ENCODE peak calls at places on chromosomes 7 and 10, in six cellular contexts. Z, W, O, A, J and I are unnamed samples. For H3K36me3, the result is how much of the 10 kb centered on the place peaks cover.

GRCh38 chr7:149844445-149844844 is 6.3 kb downstream of the ZNF862 start:
- DNase-seq in O (no peak), A (no peak), J (no peak), W (no peak), Z (no peak), I (no peak)

GRCh38 chr10:94308866-94309265 is 53.9 kb downstream of the NOC3L start:
- DNase-seq in Z (no peak), A (no peak), O (no peak), J (no peak), W (peak), I (no peak)

GRCh38 chr7:106841896-106842390 is 23.1 kb upstream of the PIK3CG start:
- DNase-seq in A (no peak), Z (no peak), W (no peak), J (no peak), O (no peak), I (no peak)

GRCh38 chr10:88150338-88150737 is 286.9 kb downstream of the PTEN start:
- DNase-seq in J (no peak), Z (no peak), W (peak), A (no peak), O (no peak), I (no peak)

GRCh38 chr7:136033413-136034031 is 56.4 kb upstream of the MTPN start:
- DNase-seq in Z (no peak), O (no peak), J (no peak), A (no peak), W (no peak), I (no peak)

GRCh38 chr10:19788075-19788686 is 28.1 kb upstream of the PLXDC2 start:
- DNase-seq in A (no peak), J (no peak), O (no peak), W (peak), Z (no peak), I (peak)

GRCh38 chr10:60032723-60033122 is 126.4 kb upstream of the CCDC6 start:
- DNase-seq in J (peak), A (no peak), Z (no peak), O (peak), W (peak), I (peak)

GRCh38 chr7:55436457-55436856 is 71.3 kb downstream of the LANCL2 start:
- DNase-seq in Z (no peak), W (no peak), O (no peak), J (no peak), A (no peak), I (no peak)

GRCh38 chr10:11602357-11602756 is 9.1 kb downstream of the USP6NL start:
- DNase-seq in Z (no peak), A (no peak), W (no peak), J (no peak), O (peak), I (no peak)

GRCh38 chr10:33132626-33133025 is 174.6 kb upstream of the ITGB1 start:
- DNase-seq in W (no peak), Z (peak), A (no peak), O (no peak), J (no peak), I (peak)

GRCh38 chr7:3955026-3955425 is 654.0 kb downstream of the SDK1 start:
- DNase-seq in J (no peak), A (no peak), O (no peak), Z (no peak), W (no peak), I (no peak)

GRCh38 chr10:132449051-132449825 is 52.2 kb downstream of the PWWP2B start:
- DNase-seq in W (no peak), A (peak), Z (no peak), J (peak), O (no peak), I (no peak)

GRCh38 chr7:121084748-121085336 is 96.3 kb downstream of the CPED1 start:
- DNase-seq in J (no peak), A (no peak), Z (no peak), O (no peak), W (peak), I (no peak)

GRCh38 chr7:150788474-150789269 is 11.5 kb downstream of the TMEM176B start:
- DNase-seq in A (no peak), W (peak), Z (no peak), J (no peak), O (no peak), I (no peak)

GRCh38 chr7:8387551-8388256 is 45.7 kb upstream of the NXPH1 start:
- DNase-seq in O (peak), A (no peak), W (no peak), J (no peak), Z (no peak), I (peak)

GRCh38 chr7:69597278-69598076 is 798 bp upstream of the AUTS2 start:
- DNase-seq in J (peak), W (no peak), Z (no peak), O (peak), A (peak), I (no peak)

GRCh38 chr7:77935652-77936348 is 137.2 kb downstream of the PHTF2 start:
- DNase-seq in O (no peak), J (no peak), Z (no peak), W (no peak), A (no peak), I (no peak)

GRCh38 chr10:34906021-34906965 is 91.2 kb upstream of the PARD3 start:
- DNase-seq in J (no peak), A (peak), O (no peak), W (peak), Z (no peak), I (no peak)

GRCh38 chr10:57015187-57015586 is 654.1 kb upstream of the ZWINT start:
- DNase-seq in O (no peak), Z (no peak), W (no peak), A (no peak), J (no peak), I (no peak)

GRCh38 chr7:23334482-23335056 is 35.4 kb downstream of the MALSU1 start:
- DNase-seq in J (peak), O (no peak), A (no peak), Z (no peak), W (peak), I (no peak)
- H3K36me3 ChIP-seq in J (under half), O (under half), A (under half), Z (under half), W (under half), I (under half)

DNA sequence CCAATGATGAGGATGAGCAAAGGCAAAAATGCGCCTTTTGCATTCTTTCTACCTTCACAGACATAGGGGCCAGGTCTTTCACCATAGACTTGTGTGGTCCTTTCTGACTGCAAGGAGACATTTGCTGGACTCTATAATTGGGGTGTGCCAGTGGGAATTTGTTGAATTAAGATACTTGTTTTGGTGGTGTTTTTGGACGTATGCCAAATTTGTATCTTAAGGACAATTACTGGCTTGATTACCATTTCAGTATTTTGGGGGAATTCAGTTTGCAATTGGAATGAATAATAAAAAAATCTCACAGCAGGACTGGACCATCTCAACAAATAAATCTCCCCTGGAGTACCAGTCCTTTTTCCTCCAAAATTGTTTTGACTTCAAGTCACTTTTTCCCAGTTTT is 47.9 kb downstream of the SND1 start:
- DNase-seq in Z (no peak), O (no peak), J (no peak), A (no peak), W (no peak), I (no peak)
- H3K36me3 ChIP-seq in Z (half or more), O (under half), J (under half), A (half or more), W (under half), I (half or more)

GRCh38 chr7:99493823-99494222 is 6.3 kb downstream of the ZNF394 start:
- DNase-seq in A (no peak), Z (no peak), O (no peak), J (no peak), W (no peak), I (no peak)
- H3K36me3 ChIP-seq in A (half or more), Z (under half), O (under half), J (under half), W (under half), I (half or more)

DNA sequence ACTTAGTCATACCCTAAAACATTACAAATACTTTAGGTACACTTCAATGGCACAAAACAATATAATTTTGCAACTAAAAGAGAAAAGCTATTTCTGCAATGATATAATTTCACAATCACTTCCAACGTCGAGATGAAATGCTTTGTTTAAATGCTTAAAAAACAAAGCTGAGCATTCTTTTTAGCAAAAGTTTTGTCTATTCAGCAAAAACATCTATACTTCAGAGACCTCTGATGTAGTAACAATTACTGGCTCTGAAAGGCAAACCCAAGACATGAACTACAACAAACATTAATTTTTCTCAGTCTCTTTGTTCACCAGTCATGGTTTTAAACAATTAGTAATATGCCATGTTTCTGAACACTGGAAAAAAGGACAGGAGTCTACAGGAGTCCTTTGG is 16.4 kb downstream of the OAT start:
- DNase-seq in Z (no peak), O (no peak), A (no peak), W (no peak), J (no peak), I (no peak)
- H3K36me3 ChIP-seq in Z (under half), O (under half), A (half or more), W (under half), J (under half), I (under half)

DNA sequence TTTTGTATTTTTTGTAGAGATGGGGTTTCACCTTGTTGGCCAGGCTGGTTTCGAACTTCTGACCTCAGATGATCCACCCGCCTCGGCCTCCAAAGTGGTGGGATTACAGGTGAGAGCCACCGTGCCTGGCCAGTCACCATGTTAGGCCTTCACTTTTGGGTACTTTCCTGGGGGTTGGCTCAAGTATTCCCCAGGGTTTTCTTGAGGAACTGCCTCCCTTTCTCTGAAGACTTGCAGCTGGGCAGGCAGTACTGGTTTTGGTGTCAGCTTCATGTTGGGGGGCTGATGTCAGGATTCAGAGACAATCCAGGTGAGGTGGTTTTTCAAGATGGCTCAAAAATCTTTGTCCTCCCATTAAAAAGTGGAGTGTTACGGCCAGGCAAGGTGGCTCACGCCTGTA is 7.7 kb downstream of the ZNHIT1 start:
- DNase-seq in W (no peak), O (no peak), Z (no peak), J (no peak), A (no peak), I (no peak)
- H3K36me3 ChIP-seq in W (under half), O (under half), Z (under half), J (under half), A (half or more), I (under half)

DNA sequence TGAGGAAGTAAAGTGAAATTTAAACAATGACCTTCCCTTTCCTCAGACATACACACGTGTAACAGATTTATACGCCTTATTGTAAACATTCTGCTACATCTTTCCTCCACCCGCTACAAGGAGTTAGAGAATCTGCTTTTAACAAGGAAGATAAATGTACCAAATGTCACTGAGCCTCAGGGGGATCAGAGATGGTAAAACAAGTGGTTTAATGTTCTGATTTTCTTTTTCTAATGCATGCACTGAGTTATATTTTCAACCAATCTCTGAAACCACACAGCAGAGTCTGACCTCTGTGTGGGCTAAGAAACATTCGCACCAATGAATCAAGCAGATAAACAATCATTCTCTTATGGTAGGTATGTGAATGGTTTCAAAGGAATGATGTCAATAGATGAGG is 599.5 kb downstream of the ARL4A start:
- DNase-seq in O (no peak), W (no peak), Z (no peak), J (no peak), A (no peak), I (no peak)
- H3K36me3 ChIP-seq in O (under half), W (under half), Z (under half), J (under half), A (under half), I (under half)